ENCODE peak calls at places on chromosomes 6 and 20, in ten cellular contexts. O, X, U, C, H, J, S, A, F and L are unnamed samples. For H3K4me1, the result is how much of the 10 kb centered on the place peaks cover.

GRCh38 chr6:165580139-165580538 is 82.9 kb downstream of the PDE10A start:
- DNase-seq in F (no peak), X (no peak), U (no peak), S (no peak), C (no peak), J (no peak), A (no peak), O (no peak), H (no peak), L (no peak)

GRCh38 chr6:27287751-27288135 is 24.3 kb downstream of the POM121L2 start:
- DNase-seq in U (no peak), J (no peak), O (no peak), C (no peak), X (no peak), F (no peak), H (no peak), S (no peak), A (no peak), L (no peak)

GRCh38 chr6:119742188-119742803 is 392.7 kb upstream of the MAN1A1 start:
- DNase-seq in J (peak), O (peak), X (peak), U (peak), H (peak), C (peak), F (peak), S (peak), A (peak), L (no peak)

GRCh38 chr6:20870493-20870892 is 336.2 kb downstream of the CDKAL1 start:
- DNase-seq in F (no peak), X (no peak), H (no peak), O (no peak), A (no peak), S (no peak), J (no peak), U (no peak), C (no peak), L (no peak)

GRCh38 chr6:27894839-27895762 is 17.1 kb downstream of the OR2B2 start:
- DNase-seq in O (peak), J (no peak), H (peak), C (peak), F (peak), S (peak), U (peak), A (peak), X (peak), L (no peak)

GRCh38 chr6:37137881-37138568 is 31.9 kb upstream of the PIM1 start:
- DNase-seq in H (no peak), F (no peak), X (no peak), U (no peak), C (no peak), A (peak), O (no peak), J (no peak), S (no peak), L (no peak)

GRCh38 chr20:51422912-51423667 is 119.4 kb downstream of the NFATC2 start:
- DNase-seq in X (no peak), U (no peak), F (no peak), J (no peak), C (no peak), O (no peak), A (no peak), S (no peak), H (no peak), L (peak)

GRCh38 chr6:14721103-14721758 is 524.6 kb upstream of the JARID2 start:
- DNase-seq in C (no peak), X (peak), J (no peak), S (no peak), A (peak), H (no peak), O (no peak), U (no peak), F (no peak), L (no peak)

GRCh38 chr6:16430661-16431089 is 192.3 kb downstream of the GMPR start:
- DNase-seq in F (no peak), C (no peak), H (no peak), O (no peak), X (no peak), J (no peak), U (no peak), S (no peak), A (peak), L (no peak)

GRCh38 chr6:56314683-56315523 is 67.5 kb upstream of the COL21A1 start:
- DNase-seq in F (no peak), O (no peak), X (peak), U (no peak), H (peak), S (peak), C (no peak), A (peak), J (no peak), L (no peak)

DNA sequence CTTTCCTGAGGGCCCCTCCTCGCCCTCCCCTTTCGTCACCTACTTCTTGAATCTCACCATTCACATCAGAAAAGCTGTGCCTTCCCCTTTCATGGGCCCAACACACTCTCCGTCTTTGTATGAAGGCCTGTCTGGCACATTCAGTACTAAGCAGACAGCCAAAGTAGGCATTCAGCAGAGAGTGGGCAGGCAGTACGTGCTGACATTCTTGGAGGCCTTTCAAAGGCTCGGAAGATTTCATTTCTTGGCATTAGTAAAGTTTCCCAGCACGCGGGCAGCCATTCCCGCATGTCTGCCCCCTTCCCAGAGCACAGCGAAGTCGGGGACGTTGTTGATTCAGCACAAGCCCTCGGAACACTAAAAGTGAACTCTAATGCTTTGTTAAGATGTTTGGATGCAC is 18.0 kb downstream of the NEDD9 start:
- DNase-seq in F (no peak), A (no peak), C (no peak), J (no peak), U (no peak), H (no peak), S (no peak), O (no peak), X (no peak), L (no peak)
- H3K4me1 ChIP-seq in F (half or more), A (under half), C (half or more), J (under half), U (under half), H (under half), S (under half), O (under half), X (half or more), L (half or more)

DNA sequence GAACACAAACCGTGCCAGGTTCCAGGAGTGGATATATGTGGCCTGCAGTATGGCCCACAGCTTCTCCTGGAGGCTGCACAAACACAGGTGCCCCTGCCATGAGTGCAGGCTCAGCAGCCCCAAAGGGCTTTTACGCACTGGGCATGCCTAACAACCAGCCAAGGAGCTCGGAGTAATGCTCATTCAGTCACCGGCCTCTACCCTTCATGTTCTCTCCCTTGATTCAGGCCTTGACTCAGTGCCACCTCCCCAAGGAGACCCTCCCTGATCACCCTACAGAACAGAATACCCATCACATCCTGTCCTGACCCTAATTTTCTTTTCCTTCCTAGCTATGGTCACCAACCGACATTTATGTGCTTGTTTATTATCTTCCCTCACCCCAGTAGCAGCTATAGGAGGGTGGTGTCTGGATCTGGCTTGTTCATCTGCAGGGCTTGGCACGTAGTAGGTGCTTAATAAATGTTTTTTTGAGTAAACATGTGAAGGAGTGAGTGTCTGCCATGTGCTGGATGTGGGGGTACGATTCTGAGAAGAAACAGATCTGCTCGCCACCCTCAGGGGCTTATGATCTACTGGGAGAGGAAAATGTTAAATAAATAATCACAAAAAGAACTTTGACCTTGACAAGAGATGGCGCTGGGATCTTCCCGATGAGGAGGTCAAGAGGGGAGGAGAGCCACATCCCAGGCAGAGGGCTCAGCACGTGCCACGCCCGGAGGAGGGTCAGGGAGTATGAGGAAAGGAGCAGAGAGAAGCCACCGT is 9.2 kb downstream of the PXMP4 start:
- DNase-seq in S (no peak), A (no peak), J (no peak), F (no peak), X (no peak), O (no peak), H (no peak), U (no peak), C (no peak), L (no peak)
- H3K4me1 ChIP-seq in S (under half), A (under half), J (under half), F (under half), X (under half), O (under half), H (under half), U (under half), C (under half), L (under half)

GRCh38 chr6:134520181-134521115 is 202.5 kb upstream of the SGK1 start:
- DNase-seq in J (no peak), C (no peak), F (no peak), S (no peak), X (no peak), U (no peak), O (no peak), H (no peak), A (peak), L (no peak)
- H3K4me1 ChIP-seq in J (under half), C (under half), F (under half), S (under half), X (under half), U (under half), O (under half), H (under half), A (under half), L (under half)

GRCh38 chr6:88565409-88565811 is 398.0 kb downstream of the RNGTT start:
- DNase-seq in C (no peak), F (no peak), O (no peak), A (no peak), H (peak), S (no peak), X (no peak), U (no peak), J (no peak), L (no peak)

GRCh38 chr6:88561034-88561973 is 395.2 kb upstream of the CNR1 start:
- DNase-seq in J (no peak), C (no peak), O (no peak), A (no peak), U (no peak), H (no peak), X (no peak), F (no peak), S (no peak), L (no peak)

GRCh38 chr6:88561974-88562736 is 396.0 kb upstream of the CNR1 start:
- DNase-seq in S (no peak), A (no peak), H (no peak), C (no peak), F (no peak), X (no peak), O (no peak), U (no peak), J (no peak), L (no peak)

GRCh38 chr6:88565836-88566235 is 397.6 kb downstream of the RNGTT start:
- DNase-seq in S (no peak), F (no peak), X (no peak), J (no peak), A (no peak), U (no peak), C (no peak), H (no peak), O (no peak), L (no peak)

GRCh38 chr6:88562737-88563625 is 396.8 kb upstream of the CNR1 start:
- DNase-seq in J (no peak), X (no peak), S (no peak), A (no peak), F (no peak), U (no peak), H (no peak), O (no peak), C (no peak), L (no peak)
- H3K4me1 ChIP-seq in J (under half), X (under half), S (under half), A (under half), F (under half), U (under half), H (under half), O (under half), C (under half), L (under half)

DNA sequence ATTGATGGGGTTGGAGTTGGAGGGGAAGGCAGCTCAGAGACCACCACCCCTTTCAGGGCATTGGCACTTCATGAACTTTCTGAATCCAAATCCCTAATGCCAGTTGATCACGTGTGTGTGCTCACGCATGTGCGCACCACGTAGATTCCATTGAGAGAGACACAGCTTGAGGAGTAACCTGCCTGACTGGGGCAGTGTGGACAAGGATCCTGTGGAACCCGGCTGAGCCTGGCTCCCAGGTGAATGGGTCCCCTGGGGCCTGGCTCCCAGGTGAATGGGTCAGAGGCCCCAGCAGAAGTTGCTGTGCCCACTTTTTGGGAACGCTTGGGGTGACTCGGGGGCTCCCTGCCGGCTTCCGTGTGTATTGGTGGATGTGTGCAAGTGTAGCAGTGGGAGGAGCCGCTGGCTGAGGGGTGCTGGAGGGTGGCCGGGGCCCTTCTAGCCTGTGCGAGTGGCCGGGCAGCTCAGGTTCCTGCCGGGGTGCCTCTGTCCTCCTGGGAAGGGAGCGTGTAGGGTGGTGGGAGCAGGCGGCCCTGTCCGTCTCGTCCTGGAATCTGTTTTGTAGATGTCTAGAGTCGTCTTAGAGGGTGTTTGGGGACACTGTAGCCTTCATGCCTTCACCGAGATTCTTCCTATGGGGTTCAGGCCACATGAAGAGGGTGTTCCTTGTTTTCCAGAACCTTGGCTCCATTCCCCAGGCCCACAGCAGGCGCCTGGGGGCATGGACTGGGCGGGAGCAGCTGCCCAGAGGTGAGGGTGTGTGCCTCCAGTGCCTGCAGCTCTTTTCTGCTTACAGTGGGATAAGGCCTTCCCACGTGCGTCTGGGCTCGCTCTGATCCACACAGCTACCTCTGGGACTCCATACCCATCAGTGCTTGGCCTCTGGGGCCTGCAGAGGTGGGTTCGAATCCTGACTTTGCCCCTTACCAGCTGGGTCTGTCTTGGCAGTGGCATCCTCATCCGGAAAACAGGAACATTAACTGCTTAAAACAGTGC is 3.2 kb downstream of the RBM38 start:
- DNase-seq in F (no peak), X (no peak), U (peak), C (no peak), J (peak), O (no peak), A (no peak), S (no peak), H (no peak), L (peak)
- H3K4me1 ChIP-seq in F (half or more), X (half or more), U (under half), C (half or more), J (under half), O (half or more), A (under half), S (under half), H (under half), L (under half)

GRCh38 chr20:45038747-45039469 is 62.0 kb downstream of the KCNS1 start:
- DNase-seq in O (no peak), J (no peak), S (no peak), X (no peak), U (no peak), F (no peak), C (no peak), H (no peak), A (no peak), L (no peak)
- H3K4me1 ChIP-seq in O (under half), J (under half), S (under half), X (under half), U (under half), F (under half), C (under half), H (under half), A (under half), L (under half)

GRCh38 chr6:41581381-41581991 is 35.3 kb downstream of the FOXP4 start:
- DNase-seq in S (no peak), C (no peak), J (peak), A (peak), X (no peak), H (no peak), O (no peak), U (no peak), F (no peak), L (no peak)
- H3K4me1 ChIP-seq in S (under half), C (under half), J (under half), A (under half), X (half or more), H (under half), O (under half), U (under half), F (half or more), L (under half)

DNA sequence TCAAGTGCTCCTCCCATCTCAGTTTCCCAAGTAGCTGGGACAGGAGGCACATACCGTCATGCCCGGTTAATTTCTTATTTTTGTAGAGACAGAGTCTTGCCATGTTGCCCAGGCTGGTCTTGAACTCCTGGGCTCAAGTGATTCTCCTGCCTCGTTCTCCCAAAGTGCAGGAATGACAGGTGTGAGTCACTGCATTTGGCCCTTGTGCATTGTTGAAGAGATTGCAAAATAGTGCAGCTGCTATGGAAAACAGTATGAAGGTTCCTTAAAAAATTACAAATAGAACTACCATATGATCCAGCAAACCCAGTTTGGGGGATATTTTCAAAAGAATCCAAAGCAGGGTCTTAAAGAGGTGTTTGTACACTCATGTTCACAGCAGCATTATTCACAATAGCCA is 69.1 kb downstream of the GJA10 start:
- DNase-seq in F (no peak), H (no peak), J (no peak), U (no peak), A (peak), O (no peak), X (no peak), C (no peak), S (no peak), L (no peak)
- H3K4me1 ChIP-seq in F (under half), H (under half), J (under half), U (under half), A (under half), O (under half), X (under half), C (under half), S (under half), L (under half)

GRCh38 chr20:10430704-10431103 is 3.3 kb downstream of the MKKS start:
- DNase-seq in U (no peak), F (no peak), C (no peak), O (no peak), H (no peak), S (no peak), X (no peak), A (no peak), J (no peak), L (no peak)
- H3K4me1 ChIP-seq in U (under half), F (half or more), C (under half), O (under half), H (under half), S (under half), X (under half), A (under half), J (under half), L (under half)